ENCODE peak calls at places on chromosomes 12 and 14, in six cellular contexts. C is H1, B is uterus, G is Peyer's patch, M is upper lobe of right lung, Z is GM23338. J is an unnamed sample.

GRCh38 chr12:1668833-1669543 is 21.9 kb upstream of the ADIPOR2 start:
- DNase-seq in C (no peak), B (no peak), G (peak; percentile 58), M (peak; percentile 74), Z (no peak), J (no peak)

GRCh38 chr12:14827043-14827442 is 13.1 kb upstream of the SMCO3 start:
- DNase-seq in C (no peak), B (no peak), G (no peak), M (no peak), Z (no peak), J (no peak)

GRCh38 chr14:60327447-60328331 is 78.7 kb downstream of the PPM1A start:
- DNase-seq in C (no peak), B (no peak), G (peak; percentile 81), M (peak; percentile 69), Z (peak; percentile 69), J (peak; percentile 58)

GRCh38 chr14:104795781-104796681 is 483 bp upstream of the AKT1 start:
- DNase-seq in C (no peak), B (peak; percentile 67), G (peak; percentile 69), M (peak; percentile 83), Z (peak; percentile 54), J (peak; percentile 58)

GRCh38 chr12:30138483-30138882 is 354.7 kb upstream of the TMTC1 start:
- DNase-seq in C (no peak), B (no peak), G (no peak), M (no peak), Z (peak; percentile 33), J (no peak)

GRCh38 chr12:25518512-25518911 is 34.6 kb downstream of the LMNTD1 start:
- DNase-seq in C (no peak), B (no peak), G (no peak), M (no peak), Z (no peak), J (no peak)

GRCh38 chr14:71665157-71665556 is 267.1 kb upstream of the RGS6 start:
- DNase-seq in C (no peak), B (no peak), G (no peak), M (no peak), Z (no peak), J (no peak)

GRCh38 chr12:57476993-57477709 is 2.5 kb downstream of the ARHGAP9 start:
- DNase-seq in C (no peak), B (no peak), G (no peak), M (no peak), Z (no peak), J (no peak)

GRCh38 chr14:82055511-82055910 is 521.9 kb upstream of the SEL1L start:
- DNase-seq in C (no peak), B (no peak), G (no peak), M (no peak), Z (no peak), J (no peak)

GRCh38 chr14:95300002-95300696 is 19.6 kb downstream of the CLMN start:
- DNase-seq in C (no peak), B (no peak), G (no peak), M (no peak), Z (no peak), J (no peak)

GRCh38 chr14:35046751-35047536 is 872 bp downstream of the FAM177A1 start:
- DNase-seq in C (no peak), B (no peak), G (peak; percentile 85), M (no peak), Z (peak; percentile 71), J (no peak)

GRCh38 chr12:77005699-77006098 is 59.7 kb downstream of the E2F7 start:
- DNase-seq in C (no peak), B (no peak), G (no peak), M (no peak), Z (no peak), J (no peak)

GRCh38 chr12:98572010-98572409 is 21.5 kb upstream of the SLC25A3 start:
- DNase-seq in C (no peak), B (no peak), G (no peak), M (no peak), Z (peak; percentile 67), J (no peak)
- TF ChIP-seq CTCF in C (peak; percentile 71), B (no peak), G (no peak), M (peak; percentile 10), Z (peak; percentile 63), J (no peak)

DNA sequence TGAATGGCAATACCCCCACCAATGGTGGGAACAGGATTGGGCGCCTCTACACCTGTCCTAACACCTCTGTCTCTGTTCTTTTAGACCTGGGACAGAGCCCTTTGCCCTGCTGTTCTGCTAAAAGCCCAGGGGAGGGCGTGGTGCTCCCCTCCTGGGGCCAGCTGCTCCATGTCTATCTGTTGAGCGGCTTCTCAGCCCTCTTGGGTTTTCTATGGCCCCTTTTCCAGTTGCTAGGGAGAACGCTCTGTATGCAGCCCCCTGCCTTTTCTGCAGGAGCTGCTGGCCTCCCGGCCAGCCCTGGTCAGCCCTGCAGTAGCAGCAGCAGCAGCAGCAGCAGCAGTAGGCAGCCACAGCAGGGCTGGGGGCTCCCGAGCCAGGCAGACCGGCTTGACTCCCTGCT is 1.2 kb downstream of the RTL1 start:
- DNase-seq in C (no peak), B (no peak), G (no peak), M (no peak), Z (peak; percentile 71), J (no peak)
- TF ChIP-seq CTCF in C (peak; percentile 75), B (no peak), G (no peak), M (no peak), Z (peak; percentile 65), J (no peak)

DNA sequence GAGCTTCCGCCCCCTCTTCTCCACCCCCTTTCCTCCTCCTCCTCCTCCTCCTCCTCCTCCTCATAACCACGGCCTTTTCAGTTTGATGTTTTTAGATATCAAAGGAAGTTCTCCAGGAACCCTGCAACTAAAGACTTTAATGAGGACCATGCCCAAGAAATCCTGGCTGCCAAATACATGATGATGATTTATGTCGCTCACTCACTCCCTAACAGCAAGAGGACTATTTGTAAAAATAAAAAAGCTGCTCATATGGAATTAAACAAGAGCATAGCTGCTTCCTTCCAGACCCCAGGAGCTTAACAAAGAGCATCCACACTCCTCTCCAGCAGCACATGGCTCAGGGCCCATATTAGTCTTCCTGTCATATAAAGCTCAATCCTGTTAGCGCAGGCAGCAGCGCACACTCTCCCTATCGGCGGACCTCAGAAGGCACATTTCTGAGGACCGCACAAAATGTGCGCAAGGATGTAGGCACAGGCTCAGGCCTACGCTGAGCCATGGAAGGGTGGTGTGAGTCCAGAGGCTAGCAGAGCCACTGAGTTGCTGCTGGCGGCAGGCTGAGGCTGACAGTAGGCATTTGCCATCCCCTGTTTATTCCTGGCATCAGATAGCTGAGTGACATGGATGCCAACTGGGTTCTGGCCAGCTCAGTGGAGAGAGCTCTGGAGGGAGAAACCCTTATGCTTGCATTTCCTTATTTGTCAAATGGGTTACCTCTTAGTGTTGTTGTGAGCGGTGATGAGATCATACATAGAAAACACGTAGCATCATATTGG is 232.8 kb downstream of the MSRB3 start:
- DNase-seq in C (no peak), B (peak; percentile 36), G (no peak), M (no peak), Z (no peak), J (no peak)
- TF ChIP-seq CTCF in C (no peak), B (no peak), G (no peak), M (no peak), Z (no peak), J (no peak)

GRCh38 chr12:32671930-32672785 is 6.9 kb upstream of the DNM1L start:
- DNase-seq in C (no peak), B (no peak), G (peak; percentile 61), M (no peak), Z (peak; percentile 84), J (no peak)
- TF ChIP-seq CTCF in C (peak; percentile 83), B (peak; percentile 62), G (no peak), M (peak; percentile 55), Z (peak; percentile 74), J (no peak)

GRCh38 chr12:12983420-12984035 is 16.5 kb downstream of the HEBP1 start:
- DNase-seq in C (no peak), B (no peak), G (peak; percentile 55), M (no peak), Z (peak; percentile 55), J (no peak)
- TF ChIP-seq CTCF in C (peak; percentile 60), B (peak; percentile 60), G (no peak), M (peak; percentile 60), Z (peak; percentile 62), J (no peak)

GRCh38 chr12:104570174-104570907 is 113.6 kb downstream of the CHST11 start:
- DNase-seq in C (no peak), B (no peak), G (no peak), M (no peak), Z (no peak), J (no peak)
- TF ChIP-seq CTCF in C (no peak), B (no peak), G (no peak), M (no peak), Z (no peak), J (no peak)

DNA sequence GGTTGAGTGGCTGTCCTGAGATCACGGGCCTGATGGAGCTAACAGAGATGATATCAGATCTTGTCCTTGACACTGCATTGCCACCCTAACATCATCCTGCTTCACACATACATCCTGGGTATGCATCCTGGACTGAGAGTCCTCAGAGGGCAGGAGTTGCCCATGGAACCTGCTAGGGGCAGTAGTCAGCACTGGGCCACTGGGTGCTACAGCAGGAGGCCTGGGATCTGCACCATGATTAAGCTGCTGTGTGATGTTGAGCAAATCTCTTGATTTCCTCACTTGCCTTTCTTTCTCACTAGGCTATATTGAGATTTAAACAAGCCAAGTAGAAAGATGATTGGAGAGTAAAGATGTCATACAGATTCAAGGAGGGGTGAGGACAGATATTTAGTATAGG is 22.1 kb upstream of the EIF4B start:
- DNase-seq in C (no peak), B (no peak), G (no peak), M (no peak), Z (no peak), J (no peak)
- TF ChIP-seq CTCF in C (peak; percentile 26), B (no peak), G (no peak), M (no peak), Z (no peak), J (no peak)

DNA sequence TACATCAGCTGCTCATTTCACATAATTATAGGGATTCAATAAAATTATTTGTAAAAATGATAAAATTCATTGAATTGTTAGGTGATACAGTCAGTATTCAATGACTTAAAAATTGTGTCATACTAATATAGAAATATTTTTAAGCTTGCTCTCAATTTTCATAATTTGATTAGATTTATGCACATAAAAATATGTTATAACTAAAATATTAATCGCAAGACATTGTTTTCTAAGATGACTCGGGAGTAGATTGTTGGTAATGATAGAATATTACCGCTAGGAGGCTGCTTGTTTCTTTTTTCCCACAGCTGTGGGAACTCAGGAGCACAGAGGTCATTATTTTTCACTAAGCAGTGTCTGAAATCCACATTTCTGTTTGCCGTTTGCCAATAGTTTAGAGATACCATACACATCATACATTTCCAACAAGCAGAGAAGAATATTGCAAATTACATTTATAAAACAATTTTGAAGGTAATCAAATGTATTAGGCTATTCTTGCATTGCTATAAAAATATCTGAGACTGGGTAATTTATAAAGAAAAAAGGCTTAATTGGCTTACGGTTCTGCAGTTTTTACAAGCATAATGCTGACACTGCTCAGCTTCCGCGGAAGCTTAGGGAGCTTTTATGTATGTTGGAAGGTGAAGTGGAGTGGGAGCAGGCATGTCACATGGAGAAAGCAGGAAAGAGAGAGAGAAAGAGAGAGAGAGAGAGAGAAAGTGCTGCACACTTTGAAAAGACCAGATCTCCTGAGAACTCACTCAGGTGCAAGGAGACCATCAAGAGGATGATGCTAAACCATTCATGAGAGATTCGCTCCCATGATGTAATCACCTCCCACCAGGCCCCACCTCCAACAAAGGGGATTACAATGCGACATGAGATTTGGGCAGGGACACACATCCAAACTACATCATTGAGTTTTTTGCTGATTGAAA is 9.2 kb downstream of the CD69 start:
- DNase-seq in C (no peak), B (no peak), G (no peak), M (no peak), Z (peak; percentile 43), J (no peak)
- TF ChIP-seq CTCF in C (peak; percentile 38), B (no peak), G (no peak), M (peak; percentile 47), Z (peak; percentile 53), J (peak; percentile 53)

GRCh38 chr14:61567838-61568571 is 127.3 kb upstream of the HIF1A start:
- DNase-seq in C (no peak), B (no peak), G (peak; percentile 59), M (no peak), Z (peak; percentile 38), J (no peak)
- TF ChIP-seq CTCF in C (no peak), B (no peak), G (no peak), M (no peak), Z (no peak), J (no peak)